ENCODE peak calls at places on chromosome 20, in seven cellular contexts. I is NB4, Z is A549, U is left lung, J is tibial artery, G is upper lobe of right lung, Y is heart right ventricle. E is an unnamed sample.

GRCh38 chr20:18973499-18974173 is 160.1 kb downstream of the SCP2D1 start:
- DNase-seq in I (no peak), Z (no peak), U (no peak), J (peak), G (no peak), Y (no peak), E (peak)

GRCh38 chr20:41218466-41218865 is 81.1 kb downstream of the PLCG1 start:
- DNase-seq in I (no peak), Z (no peak), U (no peak), J (no peak), G (no peak), Y (no peak), E (peak)

GRCh38 chr20:44961868-44962267 is 1.7 kb upstream of the TOMM34 start:
- DNase-seq in I (no peak), Z (no peak), U (no peak), J (no peak), G (no peak), Y (no peak), E (peak)

GRCh38 chr20:37680420-37680819 is 13.4 kb upstream of the CTNNBL1 start:
- DNase-seq in I (no peak), Z (no peak), U (no peak), J (no peak), G (no peak), Y (no peak), E (peak)

GRCh38 chr20:12723811-12724210 is 285.0 kb upstream of the SPTLC3 start:
- DNase-seq in I (no peak), Z (no peak), U (no peak), J (no peak), G (no peak), Y (no peak), E (no peak)

GRCh38 chr20:19952392-19952791 is 64.8 kb upstream of the NAA20 start:
- DNase-seq in I (no peak), Z (no peak), U (no peak), J (no peak), G (no peak), Y (no peak), E (no peak)

GRCh38 chr20:53652859-53653520 is 59.4 kb upstream of the ZNF217 start:
- DNase-seq in I (peak), Z (no peak), U (no peak), J (no peak), G (no peak), Y (no peak), E (no peak)

GRCh38 chr20:36493801-36494114 is 47.6 kb upstream of the MYL9 start:
- DNase-seq in I (no peak), Z (no peak), U (no peak), J (peak), G (no peak), Y (peak), E (peak)

GRCh38 chr20:51462566-51463276 is 79.8 kb downstream of the NFATC2 start:
- DNase-seq in I (no peak), Z (no peak), U (no peak), J (peak), G (no peak), Y (peak), E (peak)

GRCh38 chr20:3000852-3001523 is 42.4 kb upstream of the GNRH2 start:
- DNase-seq in I (peak), Z (peak), U (no peak), J (no peak), G (no peak), Y (peak), E (peak)

GRCh38 chr20:33386673-33387072 is 14.6 kb downstream of the CDK5RAP1 start:
- DNase-seq in I (no peak), Z (no peak), U (no peak), J (no peak), G (no peak), Y (no peak), E (no peak)

GRCh38 chr20:4813076-4813838 is 91.5 kb downstream of the PRND start:
- DNase-seq in I (peak), Z (no peak), U (peak), J (no peak), G (no peak), Y (peak), E (no peak)

GRCh38 chr20:57656821-57657536 is 36.8 kb upstream of the ZBP1 start:
- DNase-seq in I (no peak), Z (no peak), U (no peak), J (no peak), G (peak), Y (peak), E (no peak)

GRCh38 chr20:58875541-58876134 is 23.1 kb downstream of the GNAS start:
- DNase-seq in I (no peak), Z (no peak), U (no peak), J (no peak), G (no peak), Y (no peak), E (no peak)

GRCh38 chr20:32674362-32674789 is 635 bp upstream of the C20orf203 start:
- DNase-seq in I (peak), Z (peak), U (peak), J (no peak), G (no peak), Y (no peak), E (peak)

GRCh38 chr20:719816-720215 is 44.2 kb upstream of the SCRT2 start:
- DNase-seq in I (no peak), Z (no peak), U (no peak), J (no peak), G (no peak), Y (no peak), E (no peak)

GRCh38 chr20:63675681-63676368 is 17.7 kb downstream of the RTEL1 start:
- DNase-seq in I (no peak), Z (no peak), U (no peak), J (no peak), G (no peak), Y (no peak), E (no peak)

GRCh38 chr20:50395914-50396488 is 114.2 kb upstream of the PTPN1 start:
- DNase-seq in I (no peak), Z (no peak), U (no peak), J (no peak), G (no peak), Y (no peak), E (no peak)

GRCh38 chr20:9710685-9711084 is 128.2 kb downstream of the PAK5 start:
- DNase-seq in I (no peak), Z (no peak), U (no peak), J (no peak), G (no peak), Y (no peak), E (no peak)

GRCh38 chr20:50873518-50873959 is 57.7 kb downstream of the ADNP start:
- DNase-seq in I (no peak), Z (no peak), U (no peak), J (no peak), G (peak), Y (no peak), E (no peak)

GRCh38 chr20:60034231-60035110 is 76.2 kb downstream of the CDH26 start:
- DNase-seq in I (no peak), Z (no peak), U (no peak), J (no peak), G (no peak), Y (peak), E (no peak)

GRCh38 chr20:31788578-31788977 is 30.6 kb upstream of the MYLK2 start:
- DNase-seq in I (peak), Z (peak), U (no peak), J (no peak), G (no peak), Y (no peak), E (peak)

GRCh38 chr20:17601957-17602356 is 32.1 kb downstream of the DSTN start:
- DNase-seq in I (no peak), Z (no peak), U (no peak), J (no peak), G (no peak), Y (no peak), E (no peak)

GRCh38 chr20:45111799-45112471 is 3.0 kb downstream of the WFDC5 start:
- DNase-seq in I (peak), Z (no peak), U (no peak), J (no peak), G (no peak), Y (no peak), E (no peak)

GRCh38 chr20:43570496-43570895 is 11.7 kb downstream of the SGK2 start:
- DNase-seq in I (no peak), Z (no peak), U (no peak), J (no peak), G (no peak), Y (no peak), E (no peak)

GRCh38 chr20:50071039-50071888 is 41.7 kb downstream of the UBE2V1 start:
- DNase-seq in I (peak), Z (peak), U (peak), J (peak), G (peak), Y (peak), E (peak)

GRCh38 chr20:47353697-47354387 is 2.7 kb downstream of the ZMYND8 start:
- DNase-seq in I (peak), Z (no peak), U (no peak), J (no peak), G (no peak), Y (no peak), E (no peak)

GRCh38 chr20:6519556-6519955 is 247.9 kb upstream of the BMP2 start:
- DNase-seq in I (no peak), Z (no peak), U (no peak), J (no peak), G (no peak), Y (no peak), E (peak)

GRCh38 chr20:32050851-32051556 is 1.0 kb upstream of the HCK start:
- DNase-seq in I (peak), Z (no peak), U (peak), J (peak), G (peak), Y (peak), E (no peak)

GRCh38 chr20:56859751-56860366 is 230.8 kb downstream of the TFAP2C start:
- DNase-seq in I (peak), Z (no peak), U (no peak), J (no peak), G (no peak), Y (no peak), E (no peak)

GRCh38 chr20:55893031-55893430 is 112.3 kb downstream of the CBLN4 start:
- DNase-seq in I (no peak), Z (no peak), U (no peak), J (no peak), G (no peak), Y (no peak), E (no peak)

GRCh38 chr20:47220161-47220582 is 136.3 kb downstream of the ZMYND8 start:
- DNase-seq in I (peak), Z (peak), U (no peak), J (no peak), G (no peak), Y (no peak), E (peak)

GRCh38 chr20:5181492-5181891 is 54.7 kb downstream of the CDS2 start:
- DNase-seq in I (no peak), Z (no peak), U (no peak), J (no peak), G (no peak), Y (no peak), E (no peak)

GRCh38 chr20:59159091-59159821 is 4.4 kb upstream of the ZNF831 start:
- DNase-seq in I (no peak), Z (no peak), U (no peak), J (no peak), G (no peak), Y (no peak), E (no peak)

GRCh38 chr20:49983848-49984408 is 1.1 kb downstream of the SNAI1 start:
- DNase-seq in I (no peak), Z (no peak), U (peak), J (no peak), G (no peak), Y (no peak), E (no peak)

GRCh38 chr20:2762578-2763131 is 37.8 kb downstream of the CPXM1 start:
- DNase-seq in I (no peak), Z (no peak), U (no peak), J (no peak), G (no peak), Y (no peak), E (no peak)

GRCh38 chr20:34311118-34312023 is 8.2 kb upstream of the AHCY start:
- DNase-seq in I (no peak), Z (no peak), U (no peak), J (no peak), G (no peak), Y (no peak), E (peak)

GRCh38 chr20:3818155-3819151 is 1.9 kb upstream of the AP5S1 start:
- DNase-seq in I (peak), Z (peak), U (no peak), J (peak), G (no peak), Y (peak), E (peak)

GRCh38 chr20:62408055-62408454 is 970 bp upstream of the CABLES2 start:
- DNase-seq in I (no peak), Z (no peak), U (no peak), J (no peak), G (no peak), Y (no peak), E (no peak)
- H3K4me3 ChIP-seq in I (no peak), Z (no peak), U (peak), J (no peak), G (no peak), Y (no peak), E (no peak)

GRCh38 chr20:61331542-61331941 is 79.5 kb downstream of the CDH4 start:
- DNase-seq in I (peak), Z (no peak), U (no peak), J (no peak), G (no peak), Y (no peak), E (no peak)

GRCh38 chr20:61333484-61334108 is 81.5 kb downstream of the CDH4 start:
- DNase-seq in I (no peak), Z (no peak), U (no peak), J (no peak), G (no peak), Y (no peak), E (no peak)

GRCh38 chr20:61328906-61329558 is 77.0 kb downstream of the CDH4 start:
- DNase-seq in I (peak), Z (no peak), U (no peak), J (no peak), G (peak), Y (no peak), E (no peak)

GRCh38 chr20:61330441-61330840 is 78.4 kb downstream of the CDH4 start:
- DNase-seq in I (no peak), Z (no peak), U (no peak), J (no peak), G (no peak), Y (no peak), E (no peak)

GRCh38 chr20:61332016-61332975 is 80.2 kb downstream of the CDH4 start:
- DNase-seq in I (no peak), Z (no peak), U (no peak), J (no peak), G (no peak), Y (no peak), E (no peak)
- TF ChIP-seq CTCF in I (no peak), Z (no peak), U (no peak), J (no peak), G (no peak), Y (no peak), E (no peak)

DNA sequence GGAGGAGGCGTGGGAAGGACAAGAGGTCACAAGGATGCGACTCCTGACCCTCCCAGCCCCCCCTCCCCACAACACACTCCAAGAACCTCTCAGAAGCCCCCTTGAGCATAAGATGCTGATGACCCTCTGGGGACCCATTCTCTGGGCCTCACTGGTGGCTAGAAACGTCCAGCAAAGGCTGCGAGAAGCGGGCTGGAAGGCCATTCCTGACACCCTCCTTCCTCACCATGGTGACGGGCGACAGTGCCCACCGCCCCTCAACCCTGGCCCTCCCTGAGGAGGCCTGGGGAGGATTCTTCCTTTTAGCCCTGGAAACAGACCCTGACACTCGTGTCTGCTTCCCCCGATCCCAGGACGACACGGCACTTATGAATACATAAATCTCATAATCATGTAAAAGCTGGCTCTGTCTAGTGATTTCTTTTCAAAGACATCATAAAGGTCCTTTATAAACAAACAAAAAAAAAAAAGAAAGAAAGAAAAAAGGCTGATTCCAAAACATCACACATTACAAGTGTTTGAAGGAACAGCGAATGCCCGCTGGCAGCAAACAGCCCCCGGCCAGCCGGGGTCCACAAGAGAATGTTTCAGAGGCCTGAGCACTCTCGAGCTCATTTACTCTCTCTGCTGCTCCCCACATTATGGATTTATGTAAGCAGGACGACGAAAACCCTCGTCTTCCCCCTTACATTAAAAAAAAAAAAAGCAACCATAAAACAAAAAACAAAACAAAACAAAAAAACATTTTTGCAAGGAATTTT is 40.7 kb downstream of the PREX1 start:
- DNase-seq in I (no peak), Z (no peak), U (no peak), J (no peak), G (peak), Y (no peak), E (no peak)
- H3K4me3 ChIP-seq in I (peak), Z (no peak), U (no peak), J (no peak), G (no peak), Y (no peak), E (no peak)

DNA sequence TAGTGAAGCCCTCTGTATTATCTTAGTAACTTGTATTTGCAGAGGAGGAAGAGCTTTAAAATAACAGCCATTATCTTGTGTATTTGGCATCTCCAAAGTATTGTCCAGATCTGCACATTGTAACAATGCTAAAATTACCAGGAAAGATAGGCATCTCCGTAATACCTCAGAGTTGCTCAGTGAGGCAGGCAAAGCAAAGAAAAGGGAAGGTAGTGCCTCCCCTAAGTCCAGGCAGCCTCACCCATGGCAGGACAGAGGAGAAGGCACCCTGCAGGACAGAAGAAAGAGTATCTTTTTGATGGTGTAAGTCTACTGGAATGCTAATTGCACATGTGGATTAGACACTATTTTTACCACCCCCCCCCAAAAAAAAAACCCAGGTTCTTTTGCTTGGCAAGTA is 13.6 kb upstream of the SSTR4 start:
- DNase-seq in I (peak), Z (no peak), U (no peak), J (no peak), G (no peak), Y (no peak), E (no peak)
- TF ChIP-seq CTCF in I (no peak), Z (no peak), U (no peak), J (no peak), G (peak), Y (no peak), E (no peak)

GRCh38 chr20:52497731-52498130 is 306.2 kb upstream of the ZFP64 start:
- DNase-seq in I (no peak), Z (no peak), U (no peak), J (no peak), G (no peak), Y (no peak), E (peak)

GRCh38 chr20:52493177-52493711 is 301.7 kb upstream of the ZFP64 start:
- DNase-seq in I (no peak), Z (no peak), U (no peak), J (no peak), G (no peak), Y (peak), E (peak)

GRCh38 chr20:52496191-52496590 is 304.6 kb upstream of the ZFP64 start:
- DNase-seq in I (no peak), Z (no peak), U (no peak), J (no peak), G (no peak), Y (no peak), E (no peak)

GRCh38 chr20:52490715-52491430 is 299.3 kb upstream of the ZFP64 start:
- DNase-seq in I (no peak), Z (no peak), U (no peak), J (no peak), G (no peak), Y (no peak), E (peak)

DNA sequence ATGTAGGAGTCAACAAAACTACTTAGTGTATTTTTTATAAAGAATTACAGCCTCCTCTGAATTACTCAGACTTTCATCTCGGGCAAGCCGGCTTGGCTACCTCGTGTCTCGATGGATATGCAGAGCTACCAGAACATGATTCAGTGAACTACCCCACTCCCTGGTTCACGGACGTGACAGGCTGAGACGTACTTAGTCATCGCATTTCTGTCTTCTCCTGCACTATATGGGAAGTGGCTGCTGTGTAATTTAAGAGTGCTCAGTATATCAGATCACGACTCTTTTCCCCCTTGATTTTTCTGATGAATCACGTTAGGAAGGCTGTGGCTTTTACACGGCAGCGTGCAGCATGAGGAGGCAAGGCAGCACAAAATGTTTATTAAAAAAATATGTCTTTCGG is 302.7 kb upstream of the ZFP64 start:
- DNase-seq in I (no peak), Z (no peak), U (no peak), J (no peak), G (no peak), Y (no peak), E (peak)
- H3K4me3 ChIP-seq in I (no peak), Z (no peak), U (no peak), J (no peak), G (no peak), Y (no peak), E (no peak)

GRCh38 chr20:23021941-23022340 is 13.2 kb upstream of the SSTR4 start:
- DNase-seq in I (peak), Z (no peak), U (no peak), J (no peak), G (no peak), Y (no peak), E (peak)

GRCh38 chr20:23020230-23020629 is 14.9 kb upstream of the SSTR4 start:
- DNase-seq in I (no peak), Z (no peak), U (no peak), J (no peak), G (no peak), Y (no peak), E (no peak)

GRCh38 chr20:23018941-23019340 is 16.2 kb upstream of the SSTR4 start:
- DNase-seq in I (no peak), Z (no peak), U (no peak), J (no peak), G (no peak), Y (no peak), E (no peak)

GRCh38 chr20:23018432-23018831 is 16.7 kb upstream of the SSTR4 start:
- DNase-seq in I (no peak), Z (no peak), U (no peak), J (no peak), G (no peak), Y (no peak), E (no peak)

GRCh38 chr20:23019403-23019802 is 15.7 kb upstream of the SSTR4 start:
- DNase-seq in I (no peak), Z (no peak), U (no peak), J (no peak), G (no peak), Y (no peak), E (no peak)
- TF ChIP-seq CTCF in I (no peak), Z (no peak), U (no peak), J (no peak), G (no peak), Y (no peak), E (no peak)